ENCODE peak calls at places on chromosome 7, in four cellular contexts. Q, X, R and O are unnamed samples.

GRCh38 chr7:96131525-96131924 is 190.4 kb downstream of the SLC25A13 start:
- DNase-seq in Q (no peak), X (no peak), R (no peak), O (no peak)

GRCh38 chr7:44470080-44470479 is 20.4 kb downstream of the NUDCD3 start:
- DNase-seq in Q (no peak), X (no peak), R (no peak), O (no peak)

GRCh38 chr7:41979834-41980307 is 257.1 kb downstream of the GLI3 start:
- DNase-seq in Q (peak; percentile 39), X (peak; percentile 34), R (peak; percentile 73), O (no peak)

GRCh38 chr7:73342645-73343044 is 14.7 kb downstream of the FKBP6 start:
- DNase-seq in Q (peak; percentile 74), X (no peak), R (peak; percentile 78), O (peak; percentile 38)

GRCh38 chr7:133961724-133962123 is 165.4 kb upstream of the LRGUK start:
- DNase-seq in Q (no peak), X (no peak), R (no peak), O (no peak)

GRCh38 chr7:141158562-141158961 is 84.7 kb downstream of the TMEM178B start:
- DNase-seq in Q (no peak), X (peak; percentile 71), R (peak; percentile 98), O (peak; percentile 69)

GRCh38 chr7:131724776-131725345 is 168.4 kb upstream of the PODXL start:
- DNase-seq in Q (no peak), X (no peak), R (no peak), O (no peak)

GRCh38 chr7:7564323-7564780 is 2.3 kb upstream of the MIOS start:
- DNase-seq in Q (no peak), X (no peak), R (peak; percentile 29), O (peak; percentile 85)

GRCh38 chr7:132059141-132059540 is 502.7 kb upstream of the PODXL start:
- DNase-seq in Q (no peak), X (peak; percentile 90), R (no peak), O (peak; percentile 17)

GRCh38 chr7:134660242-134660785 is 13.7 kb downstream of the BPGM start:
- DNase-seq in Q (no peak), X (no peak), R (no peak), O (no peak)

GRCh38 chr7:3243256-3243655 is 57.8 kb upstream of the SDK1 start:
- DNase-seq in Q (no peak), X (no peak), R (peak; percentile 78), O (no peak)

GRCh38 chr7:18287482-18287881 is 208.1 kb upstream of the HDAC9 start:
- DNase-seq in Q (no peak), X (no peak), R (no peak), O (no peak)

GRCh38 chr7:22572292-22572691 is 72.3 kb upstream of the STEAP1B start:
- DNase-seq in Q (no peak), X (no peak), R (no peak), O (peak; percentile 52)

GRCh38 chr7:133436014-133436428 is 183.1 kb downstream of the EXOC4 start:
- DNase-seq in Q (no peak), X (no peak), R (peak; percentile 95), O (peak; percentile 75)

GRCh38 chr7:18125536-18125935 is 97.9 kb upstream of the PRPS1L1 start:
- DNase-seq in Q (no peak), X (no peak), R (peak; percentile 8), O (no peak)

GRCh38 chr7:81611040-81611439 is 158.8 kb downstream of the HGF start:
- DNase-seq in Q (no peak), X (no peak), R (no peak), O (no peak)

GRCh38 chr7:16609842-16610450 is 35.6 kb downstream of the ANKMY2 start:
- DNase-seq in Q (no peak), X (no peak), R (no peak), O (no peak)

GRCh38 chr7:102117743-102118142 is 168.9 kb upstream of the SH2B2 start:
- DNase-seq in Q (peak; percentile 45), X (no peak), R (peak; percentile 53), O (no peak)

GRCh38 chr7:116663744-116664143 is 8.3 kb upstream of the MET start:
- DNase-seq in Q (no peak), X (no peak), R (no peak), O (no peak)

GRCh38 chr7:3537210-3537875 is 236.3 kb downstream of the SDK1 start:
- DNase-seq in Q (no peak), X (no peak), R (peak; percentile 62), O (peak; percentile 70)

GRCh38 chr7:28703054-28703765 is 254.9 kb downstream of the TRIL start:
- DNase-seq in Q (no peak), X (no peak), R (no peak), O (no peak)

GRCh38 chr7:66211429-66211828 is 6.3 kb downstream of the TPST1 start:
- DNase-seq in Q (no peak), X (no peak), R (peak; percentile 78), O (no peak)

GRCh38 chr7:108415821-108416536 is 40.3 kb downstream of the NRCAM start:
- DNase-seq in Q (peak; percentile 58), X (peak; percentile 93), R (peak; percentile 47), O (peak; percentile 81)

GRCh38 chr7:1505731-1506550 is 1.8 kb upstream of the INTS1 start:
- DNase-seq in Q (no peak), X (no peak), R (no peak), O (no peak)

GRCh38 chr7:1358376-1359050 is 100.8 kb downstream of the MICALL2 start:
- DNase-seq in Q (peak; percentile 59), X (no peak), R (no peak), O (no peak)

GRCh38 chr7:141374425-141374824 is 176.8 kb upstream of the AGK start:
- DNase-seq in Q (no peak), X (no peak), R (no peak), O (no peak)

GRCh38 chr7:120274482-120274881 is 1.5 kb downstream of the KCND2 start:
- DNase-seq in Q (peak; percentile 14), X (no peak), R (no peak), O (no peak)

GRCh38 chr7:28530175-28531142 is 118.1 kb downstream of the CREB5 start:
- DNase-seq in Q (no peak), X (no peak), R (peak; percentile 71), O (no peak)

GRCh38 chr7:88401009-88401623 is 94.4 kb upstream of the STEAP4 start:
- DNase-seq in Q (peak; percentile 39), X (peak; percentile 33), R (no peak), O (peak; percentile 17)

GRCh38 chr7:131007439-131008330 is 273.7 kb upstream of the KLF14 start:
- DNase-seq in Q (peak; percentile 57), X (no peak), R (peak; percentile 80), O (peak; percentile 73)

GRCh38 chr7:116285252-116285651 is 74.9 kb downstream of the TES start:
- DNase-seq in Q (no peak), X (no peak), R (no peak), O (no peak)

GRCh38 chr7:1733206-1733907 is 63.3 kb downstream of the ELFN1 start:
- DNase-seq in Q (peak; percentile 66), X (no peak), R (no peak), O (no peak)

GRCh38 chr7:131111081-131111576 is 216.5 kb upstream of the MKLN1 start:
- DNase-seq in Q (peak; percentile 34), X (peak; percentile 39), R (peak; percentile 83), O (peak; percentile 36)

GRCh38 chr7:157397751-157398691 is 61.2 kb downstream of the DNAJB6 start:
- DNase-seq in Q (peak; percentile 86), X (no peak), R (peak; percentile 73), O (peak; percentile 22)

GRCh38 chr7:159091480-159092475 is 52.9 kb downstream of the VIPR2 start:
- DNase-seq in Q (no peak), X (no peak), R (no peak), O (no peak)

GRCh38 chr7:158013085-158013668 is 574.4 kb downstream of the PTPRN2 start:
- DNase-seq in Q (no peak), X (no peak), R (no peak), O (no peak)

GRCh38 chr7:79590571-79591274 is 137.3 kb upstream of the MAGI2 start:
- DNase-seq in Q (no peak), X (no peak), R (no peak), O (no peak)

GRCh38 chr7:130695840-130696239 is 9.5 kb upstream of the TSGA13 start:
- DNase-seq in Q (peak; percentile 44), X (peak; percentile 52), R (peak; percentile 63), O (peak; percentile 6)

GRCh38 chr7:11452491-11452890 is 379.5 kb downstream of the THSD7A start:
- DNase-seq in Q (no peak), X (no peak), R (no peak), O (no peak)

GRCh38 chr7:131226116-131226562 is 101.5 kb upstream of the MKLN1 start:
- DNase-seq in Q (no peak), X (peak; percentile 74), R (peak; percentile 65), O (no peak)

GRCh38 chr7:25968205-25968993 is 183.6 kb upstream of the NFE2L3 start:
- DNase-seq in Q (no peak), X (peak; percentile 98), R (no peak), O (no peak)
- H2AFZ ChIP-seq in Q (no peak overlapping the region), X (peak overlapping the region; percentile 55), R (no peak overlapping the region), O (no peak overlapping the region)

GRCh38 chr7:36407636-36408550 is 18.2 kb downstream of the ANLN start:
- DNase-seq in Q (no peak), X (no peak), R (no peak), O (no peak)
- H2AFZ ChIP-seq in Q (no peak overlapping the region), X (no peak overlapping the region), R (no peak overlapping the region), O (no peak overlapping the region)

DNA sequence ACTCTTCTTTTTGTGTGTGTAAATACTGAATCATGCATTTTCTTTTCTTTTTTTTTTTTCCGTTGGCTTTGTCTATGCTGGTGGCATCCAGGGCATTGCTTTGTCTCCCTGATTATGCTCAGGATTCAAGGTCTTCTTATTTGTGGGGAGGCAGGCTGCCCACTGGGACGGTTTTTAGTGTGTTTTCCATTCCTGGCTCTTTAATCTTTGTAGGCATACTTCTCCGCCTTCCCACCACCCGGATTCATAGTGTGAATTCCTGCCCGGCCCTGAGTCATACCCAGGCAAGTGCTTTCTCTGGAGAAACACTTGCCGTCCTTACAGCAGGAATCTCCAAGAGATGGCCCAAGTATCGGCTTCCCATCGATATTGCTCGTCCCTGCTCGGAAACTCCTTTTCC is 5.2 kb downstream of the ZNF655 start:
- DNase-seq in Q (no peak), X (no peak), R (peak; percentile 66), O (no peak)
- H2AFZ ChIP-seq in Q (no peak overlapping the region), X (no peak overlapping the region), R (no peak overlapping the region), O (no peak overlapping the region)

GRCh38 chr7:50273870-50274269 is 30.6 kb upstream of the IKZF1 start:
- DNase-seq in Q (no peak), X (no peak), R (no peak), O (no peak)

GRCh38 chr7:50275430-50275829 is 29.1 kb upstream of the IKZF1 start:
- DNase-seq in Q (no peak), X (no peak), R (no peak), O (no peak)

GRCh38 chr7:50274361-50274760 is 30.2 kb upstream of the IKZF1 start:
- DNase-seq in Q (no peak), X (no peak), R (no peak), O (no peak)

GRCh38 chr7:50272808-50273207 is 31.7 kb upstream of the IKZF1 start:
- DNase-seq in Q (no peak), X (no peak), R (no peak), O (no peak)

GRCh38 chr7:50273301-50273700 is 31.2 kb upstream of the IKZF1 start:
- DNase-seq in Q (no peak), X (no peak), R (no peak), O (no peak)
- H2AFZ ChIP-seq in Q (no peak overlapping the region), X (no peak overlapping the region), R (no peak overlapping the region), O (no peak overlapping the region)